ENCODE peak calls at places on chromosomes 11 and 22, in six cellular contexts. O, S, E, L, B and J are unnamed samples.

GRCh38 chr11:66651011-66651410 is 12.5 kb downstream of the RBM4 start:
- DNase-seq in O (no peak), S (no peak), E (no peak), L (peak), B (no peak), J (no peak)

GRCh38 chr11:106344392-106344791 is 266.9 kb downstream of the AASDHPPT start:
- DNase-seq in O (no peak), S (no peak), E (no peak), L (peak), B (no peak), J (no peak)

GRCh38 chr11:31443802-31444201 is 65.6 kb downstream of the IMMP1L start:
- DNase-seq in O (no peak), S (no peak), E (no peak), L (no peak), B (no peak), J (no peak)

GRCh38 chr11:1327064-1327460 is 17.6 kb upstream of the TOLLIP start:
- DNase-seq in O (no peak), S (no peak), E (no peak), L (peak), B (peak), J (no peak)

GRCh38 chr11:77410076-77410827 is 63.6 kb downstream of the PAK1 start:
- DNase-seq in O (no peak), S (no peak), E (no peak), L (no peak), B (no peak), J (no peak)

GRCh38 chr11:130198964-130199363 is 39.4 kb downstream of the ST14 start:
- DNase-seq in O (no peak), S (no peak), E (no peak), L (no peak), B (no peak), J (no peak)

GRCh38 chr22:37080438-37080837 is 28.9 kb downstream of the KCTD17 start:
- DNase-seq in O (no peak), S (no peak), E (no peak), L (no peak), B (no peak), J (no peak)

GRCh38 chr11:2518983-2519340 is 74.2 kb downstream of the KCNQ1 start:
- DNase-seq in O (peak), S (peak), E (peak), L (no peak), B (peak), J (peak)

GRCh38 chr22:46428602-46429326 is 93.2 kb downstream of the TRMU start:
- DNase-seq in O (no peak), S (no peak), E (no peak), L (no peak), B (no peak), J (no peak)

GRCh38 chr11:17389205-17389956 is 922 bp upstream of the KCNJ11 start:
- DNase-seq in O (peak), S (peak), E (peak), L (peak), B (peak), J (no peak)
- TF ChIP-seq POLR2A in O (no peak), S (no peak), E (no peak), L (no peak), B (no peak), J (no peak)

GRCh38 chr11:112280268-112281126 is 19.8 kb upstream of the PLET1 start:
- DNase-seq in O (peak), S (peak), E (no peak), L (peak), B (peak), J (no peak)
- TF ChIP-seq POLR2A in O (no peak), S (no peak), E (no peak), L (no peak), B (no peak), J (no peak)

GRCh38 chr11:118998822-118999221 is 884 bp downstream of the CENATAC start:
- DNase-seq in O (no peak), S (no peak), E (no peak), L (peak), B (no peak), J (no peak)

GRCh38 chr11:119000906-119001305 is 3.0 kb downstream of the CENATAC start:
- DNase-seq in O (no peak), S (no peak), E (no peak), L (peak), B (no peak), J (no peak)

GRCh38 chr11:118998388-118998717 is 415 bp downstream of the CENATAC start:
- DNase-seq in O (peak), S (no peak), E (no peak), L (no peak), B (no peak), J (no peak)

GRCh38 chr11:118996926-118997626 is 862 bp upstream of the CENATAC start:
- DNase-seq in O (no peak), S (no peak), E (no peak), L (peak), B (no peak), J (no peak)

GRCh38 chr11:118997627-118998387 is at the start of gene CENATAC:
- DNase-seq in O (peak), S (peak), E (peak), L (peak), B (peak), J (no peak)
- TF ChIP-seq POLR2A in O (peak), S (peak), E (peak), L (peak), B (peak), J (peak)

GRCh38 chr22:40856513-40857308 is at the start of the genes ST13 and XPNPEP3:
- DNase-seq in O (peak), S (peak), E (peak), L (peak), B (peak), J (peak)
- TF ChIP-seq POLR2A in O (peak), S (peak), E (peak), L (peak), B (peak), J (peak)

GRCh38 chr11:118608268-118609214 is 1.1 kb downstream of the PHLDB1 start:
- DNase-seq in O (peak), S (no peak), E (no peak), L (peak), B (no peak), J (no peak)
- TF ChIP-seq POLR2A in O (no peak), S (no peak), E (no peak), L (peak), B (no peak), J (no peak)

GRCh38 chr11:121722431-121723256 is 269.9 kb upstream of the SORL1-AS1 start:
- DNase-seq in O (peak), S (no peak), E (peak), L (peak), B (peak), J (no peak)
- TF ChIP-seq POLR2A in O (peak), S (no peak), E (peak), L (no peak), B (peak), J (no peak)

DNA sequence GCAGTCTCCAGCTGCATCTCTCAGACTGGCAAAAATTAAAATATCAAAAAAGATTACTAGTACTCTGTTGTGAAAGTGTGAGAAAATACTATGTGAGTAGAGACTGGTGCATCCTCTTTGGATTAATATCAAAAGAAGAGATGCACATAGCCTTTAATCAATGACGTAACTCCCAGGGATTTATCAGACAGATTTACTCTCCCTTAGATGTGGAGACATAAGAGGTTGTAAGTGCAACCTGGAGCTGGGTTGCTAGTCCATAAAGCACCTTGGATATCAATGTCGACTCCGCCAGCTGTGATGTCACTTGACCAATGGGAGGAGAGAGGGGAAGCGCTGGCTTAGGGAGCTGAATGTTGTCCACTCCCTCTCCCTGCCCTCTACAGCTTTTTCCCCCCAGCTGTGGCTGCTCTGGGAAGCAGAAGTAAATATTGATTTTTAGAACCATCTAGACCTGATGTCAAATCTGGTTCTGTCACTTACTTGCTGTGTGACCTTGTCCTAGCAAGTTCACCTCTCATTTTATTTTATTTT is 28.9 kb upstream of the TMEM86A start:
- DNase-seq in O (no peak), S (no peak), E (no peak), L (no peak), B (no peak), J (no peak)
- TF ChIP-seq POLR2A in O (no peak), S (no peak), E (no peak), L (no peak), B (no peak), J (no peak)

GRCh38 chr11:119375629-119376196 is 5.8 kb downstream of the USP2 start:
- DNase-seq in O (peak), S (no peak), E (peak), L (peak), B (peak), J (peak)
- TF ChIP-seq POLR2A in O (no peak), S (no peak), E (no peak), L (no peak), B (no peak), J (no peak)

GRCh38 chr11:61281581-61282250 is 13.4 kb downstream of the VWCE start:
- DNase-seq in O (peak), S (peak), E (no peak), L (no peak), B (no peak), J (no peak)
- TF ChIP-seq POLR2A in O (no peak), S (no peak), E (no peak), L (no peak), B (no peak), J (no peak)

GRCh38 chr11:65645710-65646109 is 7.8 kb downstream of the SIPA1 start:
- DNase-seq in O (no peak), S (no peak), E (no peak), L (peak), B (no peak), J (no peak)

GRCh38 chr11:65644837-65645236 is 6.9 kb downstream of the SIPA1 start:
- DNase-seq in O (no peak), S (no peak), E (no peak), L (no peak), B (no peak), J (no peak)

GRCh38 chr11:65646288-65646734 is 8.4 kb downstream of the SIPA1 start:
- DNase-seq in O (no peak), S (no peak), E (no peak), L (no peak), B (no peak), J (no peak)

GRCh38 chr11:65648997-65649491 is 11.1 kb downstream of the SIPA1 start:
- DNase-seq in O (no peak), S (no peak), E (no peak), L (no peak), B (peak), J (no peak)

GRCh38 chr11:65646921-65647701 is 9.2 kb downstream of the SIPA1 start:
- DNase-seq in O (peak), S (no peak), E (peak), L (no peak), B (peak), J (no peak)
- TF ChIP-seq POLR2A in O (no peak), S (no peak), E (no peak), L (no peak), B (peak), J (no peak)